ENCODE peak calls at places on chromosomes 7 and 10, in nine cellular contexts. E, C, M, Z, V, H, L, X and N are unnamed samples.

GRCh38 chr10:61627266-61627665 is 35.5 kb upstream of the CABCOCO1 start:
- DNase-seq in Z (peak; percentile 60), V (no peak), H (no peak), L (no peak), X (no peak), M (no peak), C (no peak), E (no peak), N (no peak)

GRCh38 chr7:90312745-90313144 is 8.4 kb downstream of the FAM237B start:
- DNase-seq in M (peak; percentile 14), L (no peak), C (no peak), E (peak; percentile 20), H (peak; percentile 19), X (no peak), V (peak; percentile 21), Z (peak; percentile 17), N (no peak)

GRCh38 chr7:114791771-114792170 is 130.1 kb upstream of the MDFIC start:
- DNase-seq in X (no peak), L (no peak), C (no peak), Z (no peak), H (no peak), E (no peak), M (no peak), V (no peak), N (no peak)

GRCh38 chr7:81330108-81330507 is 411.3 kb upstream of the SEMA3C start:
- DNase-seq in H (no peak), X (no peak), V (no peak), L (no peak), M (no peak), E (no peak), C (no peak), Z (no peak), N (no peak)

GRCh38 chr10:76285012-76285411 is 853.6 kb downstream of the LRMDA start:
- DNase-seq in C (no peak), E (no peak), L (no peak), H (peak; percentile 89), X (no peak), V (no peak), M (no peak), Z (peak; percentile 87), N (no peak)

GRCh38 chr10:106682175-106682574 is 482.3 kb downstream of the SORCS1 start:
- DNase-seq in L (peak; percentile 7), H (peak; percentile 45), V (no peak), Z (peak; percentile 23), X (no peak), C (no peak), E (no peak), M (no peak), N (peak; percentile 28)

GRCh38 chr10:129939416-129940275 is 24.4 kb downstream of the EBF3 start:
- DNase-seq in E (no peak), X (no peak), M (no peak), C (no peak), V (no peak), Z (no peak), H (no peak), L (no peak), N (no peak)

GRCh38 chr7:20121404-20121803 is 95.8 kb downstream of the MACC1 start:
- DNase-seq in C (no peak), H (no peak), Z (no peak), E (no peak), V (no peak), L (no peak), X (no peak), M (no peak), N (no peak)

GRCh38 chr7:49763791-49764190 is 9.6 kb upstream of the VWC2 start:
- DNase-seq in C (no peak), M (peak; percentile 64), X (no peak), H (no peak), Z (no peak), V (no peak), L (no peak), E (no peak), N (peak; percentile 27)
- TF ChIP-seq EZH2phosphoT487 in C (no peak), M (no peak), X (no peak), H (no peak), Z (no peak), V (no peak), L (no peak), E (no peak), N (no peak)

DNA sequence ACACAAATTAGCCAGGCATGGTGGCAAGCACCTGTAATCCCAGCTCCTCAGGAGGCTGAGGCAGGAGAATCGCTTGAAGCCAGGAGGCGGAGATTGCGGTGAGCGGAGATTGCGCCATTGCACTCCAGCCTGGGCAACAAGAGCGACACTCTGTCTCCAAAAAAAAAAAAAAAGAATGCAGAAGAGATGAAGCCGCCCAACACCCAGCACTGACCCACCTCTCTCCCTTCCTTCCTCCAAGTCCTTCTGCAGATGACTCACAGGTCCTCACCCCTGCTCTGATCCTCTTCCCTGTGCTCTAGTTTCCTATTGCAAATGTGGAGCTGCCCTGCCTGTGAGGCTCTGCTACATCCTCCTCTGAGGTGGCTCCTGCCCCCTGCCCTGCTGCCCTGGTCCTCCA is 22.0 kb upstream of the OPALIN start:
- DNase-seq in X (no peak), V (no peak), Z (peak; percentile 49), C (no peak), M (no peak), E (no peak), H (no peak), L (no peak), N (no peak)
- TF ChIP-seq EZH2phosphoT487 in X (no peak), V (no peak), Z (no peak), C (no peak), M (no peak), E (no peak), H (no peak), L (no peak), N (no peak)

GRCh38 chr10:118596426-118597124 is 1.1 kb upstream of the PRLHR start:
- DNase-seq in M (no peak), L (no peak), E (peak; percentile 71), H (no peak), V (peak; percentile 81), Z (no peak), C (no peak), X (peak; percentile 60), N (no peak)

GRCh38 chr10:118595598-118596425 is at the start of gene PRLHR:
- DNase-seq in L (peak; percentile 74), Z (peak; percentile 59), V (peak; percentile 94), E (peak; percentile 91), C (no peak), H (no peak), X (peak; percentile 92), M (no peak), N (no peak)

GRCh38 chr10:118592675-118593330 is 2.6 kb downstream of the PRLHR start:
- DNase-seq in H (no peak), M (no peak), C (no peak), X (no peak), E (no peak), V (no peak), L (no peak), Z (no peak), N (no peak)

GRCh38 chr10:118595064-118595420 is 406 bp downstream of the PRLHR start:
- DNase-seq in H (no peak), E (peak; percentile 24), C (no peak), V (no peak), L (no peak), X (peak; percentile 27), M (no peak), Z (no peak), N (no peak)

DNA sequence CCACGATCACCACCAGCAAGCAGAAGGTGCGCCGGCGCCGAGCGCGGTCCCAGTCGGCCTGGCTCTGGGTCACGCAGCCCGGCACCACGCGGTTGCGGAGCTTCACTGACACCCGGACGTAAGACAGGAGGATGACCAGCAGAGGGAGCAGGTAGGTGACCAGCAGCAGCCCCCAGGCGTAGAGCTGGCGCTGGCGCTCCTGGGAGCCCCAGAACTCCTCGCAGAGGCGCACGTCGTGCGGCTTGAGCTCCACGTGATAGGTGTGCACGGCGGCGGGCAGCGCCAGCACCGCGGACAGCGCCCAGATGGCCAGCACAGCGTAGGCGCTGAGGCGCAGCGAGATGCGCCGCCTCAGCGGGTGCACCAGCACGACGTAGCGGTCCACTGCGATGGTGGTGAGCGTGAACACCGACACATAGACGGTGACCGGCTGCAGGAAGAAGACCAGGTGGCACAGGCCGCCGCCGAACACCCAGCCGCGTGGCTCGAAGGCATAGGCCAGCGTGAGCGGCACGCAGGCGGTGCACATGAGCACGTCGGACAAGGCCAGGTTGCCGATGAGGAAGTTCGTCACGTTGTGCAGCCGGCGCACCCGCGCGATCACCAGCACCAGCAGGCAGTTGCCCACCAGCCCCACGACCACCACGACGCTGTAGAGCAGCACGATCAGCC is 920 bp downstream of the PRLHR start:
- DNase-seq in E (peak; percentile 97), H (no peak), X (peak; percentile 75), M (no peak), V (peak; percentile 99), L (peak; percentile 81), C (no peak), Z (peak; percentile 57), N (no peak)
- TF ChIP-seq EZH2phosphoT487 in E (no peak), H (no peak), X (no peak), M (no peak), V (peak; percentile 61), L (no peak), C (no peak), Z (no peak), N (no peak)

DNA sequence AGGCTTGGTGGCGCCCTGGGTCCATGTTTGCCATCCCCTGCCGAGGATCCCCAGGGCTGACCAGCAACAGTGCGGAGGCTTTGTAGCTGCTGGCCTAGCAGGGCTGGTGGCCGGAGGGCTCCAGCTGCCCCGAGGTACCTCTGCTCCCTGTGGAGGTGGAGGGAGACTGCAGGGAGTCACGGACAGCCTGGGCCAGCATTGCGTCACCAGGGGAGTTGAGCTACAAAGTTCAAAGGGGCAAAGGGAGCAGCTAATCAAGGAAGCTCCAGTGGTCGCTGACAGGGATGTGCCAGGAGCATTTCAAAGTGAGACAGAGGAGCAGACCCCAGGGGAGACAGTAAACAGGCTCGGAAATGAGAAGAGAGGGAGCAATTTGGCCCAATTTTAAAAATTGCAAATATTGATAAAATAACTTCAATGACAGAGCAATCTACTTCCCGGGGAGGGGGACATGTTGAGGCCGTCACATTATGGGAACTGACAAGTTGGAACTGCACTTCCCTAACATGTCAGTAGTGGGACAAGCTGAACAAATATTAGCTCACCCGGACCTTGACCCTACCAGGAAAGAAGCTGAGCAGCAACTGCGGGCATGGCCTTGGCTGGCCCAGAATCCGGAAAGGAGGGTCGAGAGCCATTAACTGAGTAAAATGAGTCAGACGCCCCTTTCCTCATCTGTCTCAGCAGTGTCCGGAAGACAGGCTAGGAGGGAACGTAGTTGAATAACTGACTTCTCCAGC is 39.4 kb downstream of the BTBD16 start:
- DNase-seq in V (no peak), E (peak; percentile 17), H (peak; percentile 33), X (no peak), M (no peak), L (peak; percentile 88), Z (no peak), C (no peak), N (no peak)
- TF ChIP-seq EZH2phosphoT487 in V (no peak), E (no peak), H (no peak), X (no peak), M (no peak), L (no peak), Z (no peak), C (no peak), N (no peak)

DNA sequence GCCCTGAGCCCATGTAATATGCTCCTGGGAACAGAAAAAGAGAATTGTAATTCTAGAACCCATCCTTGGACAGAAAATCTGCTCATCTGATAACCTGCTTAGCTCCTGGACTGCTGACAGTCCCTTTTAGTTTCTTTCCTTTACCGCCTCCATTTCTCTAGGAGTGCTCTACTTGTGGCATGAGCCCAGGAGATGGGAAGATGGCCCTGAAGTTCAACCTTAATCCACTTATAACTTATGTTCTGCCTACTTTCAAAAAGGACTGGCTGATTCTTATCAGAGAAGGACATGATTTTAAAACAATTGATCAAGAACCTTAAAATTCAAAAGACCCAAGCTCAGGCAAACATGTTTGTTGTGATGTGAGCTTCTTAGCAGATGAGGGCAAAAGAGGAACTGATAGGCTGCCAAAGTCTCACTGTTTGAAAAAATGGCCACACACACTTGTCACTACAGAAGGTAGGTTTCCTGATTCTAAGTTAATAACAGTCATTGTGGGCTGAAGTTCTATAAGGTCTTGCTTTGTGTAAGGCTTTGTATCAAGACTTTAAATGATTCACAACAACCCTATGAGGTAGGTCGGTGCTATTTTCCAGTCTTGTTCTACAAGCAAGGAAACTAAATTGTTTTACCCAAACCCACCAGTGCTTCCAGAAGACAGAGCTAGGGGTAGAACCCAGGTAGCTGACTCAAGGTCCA is 94.3 kb upstream of the AFAP1L2 start:
- DNase-seq in C (no peak), X (no peak), V (no peak), E (no peak), M (peak; percentile 78), H (no peak), Z (no peak), L (no peak), N (no peak)
- TF ChIP-seq EZH2phosphoT487 in C (no peak), X (no peak), V (no peak), E (no peak), M (no peak), H (no peak), Z (no peak), L (no peak), N (no peak)